ENCODE peak calls at places on chromosomes 4 and X, in five cellular contexts. W is fibroblast of lung, U is Karpas-422, B is H1, O is OCI-LY7. P is an unnamed sample.

GRCh38 chr4:33262809-33263208 is 2542.6 kb downstream of the PCDH7 start:
- DNase-seq in O (no peak), U (no peak), W (peak; percentile 82), B (no peak), P (no peak)

GRCh38 chr4:47065099-47065498 is 33.7 kb downstream of the GABRB1 start:
- DNase-seq in B (no peak), O (no peak), U (no peak), W (peak; percentile 76), P (no peak)

GRCh38 chrX:13826770-13827169 is 9.9 kb upstream of the GPM6B start:
- DNase-seq in B (no peak), W (no peak), O (no peak), U (no peak), P (no peak)

GRCh38 chrX:43876680-43877079 is 5.6 kb downstream of the MAOB start:
- DNase-seq in B (no peak), O (no peak), U (no peak), W (no peak), P (no peak)

GRCh38 chr4:86685401-86685800 is 91.3 kb downstream of the PTPN13 start:
- DNase-seq in U (no peak), B (no peak), O (no peak), W (peak; percentile 6), P (no peak)

GRCh38 chrX:150062292-150063137 is 124.2 kb upstream of the EOLA2 start:
- DNase-seq in U (no peak), O (no peak), W (peak; percentile 59), B (no peak), P (no peak)

GRCh38 chrX:131747173-131747572 is 203.3 kb downstream of the OR13H1 start:
- DNase-seq in O (no peak), U (peak; percentile 95), B (no peak), W (peak; percentile 79), P (no peak)

GRCh38 chr4:40038972-40039371 is 17.7 kb upstream of the N4BP2 start:
- DNase-seq in O (no peak), W (peak; percentile 77), U (no peak), B (no peak), P (no peak)

GRCh38 chrX:132483951-132484350 is 4.9 kb downstream of the MBNL3 start:
- DNase-seq in U (no peak), W (no peak), B (no peak), O (no peak), P (no peak)

GRCh38 chrX:55074851-55075467 is at the start of gene PAGE2B:
- DNase-seq in O (no peak), B (no peak), U (no peak), W (no peak), P (no peak)

GRCh38 chr4:83558693-83559092 is 22.8 kb downstream of the GPAT3 start:
- DNase-seq in U (no peak), O (no peak), W (peak; percentile 67), B (no peak), P (no peak)

GRCh38 chr4:6887591-6888371 is 21.8 kb upstream of the TBC1D14 start:
- DNase-seq in B (no peak), O (no peak), W (no peak), U (no peak), P (no peak)

GRCh38 chr4:8772499-8773123 is 99.0 kb downstream of the HMX1 start:
- DNase-seq in B (no peak), U (no peak), O (no peak), W (no peak), P (no peak)

GRCh38 chr4:4519296-4519898 is 22.5 kb downstream of the STX18 start:
- DNase-seq in O (no peak), U (no peak), W (no peak), B (no peak), P (no peak)

GRCh38 chr4:162921178-162921785 is 245.4 kb downstream of the NAF1 start:
- DNase-seq in O (no peak), W (no peak), U (no peak), B (no peak), P (no peak)

GRCh38 chrX:150475466-150475865 is 93.0 kb upstream of the MTM1 start:
- DNase-seq in W (no peak), O (no peak), B (no peak), U (peak; percentile 89), P (no peak)

GRCh38 chr4:81398379-81398778 is 73.3 kb downstream of the RASGEF1B start:
- DNase-seq in U (no peak), W (no peak), B (no peak), O (no peak), P (no peak)

GRCh38 chrX:143472334-143472938 is 44.8 kb downstream of the SPANXN3 start:
- DNase-seq in U (peak; percentile 28), W (no peak), B (no peak), O (no peak), P (no peak)

GRCh38 chr4:2783790-2784189 is 9.1 kb upstream of the SH3BP2 start:
- DNase-seq in W (no peak), U (no peak), B (no peak), O (no peak), P (no peak)

GRCh38 chr4:53541577-53542206 is 49.6 kb downstream of the LNX1 start:
- DNase-seq in W (peak; percentile 96), O (no peak), U (peak; percentile 53), B (no peak), P (no peak)

GRCh38 chrX:29687687-29688086 is 527.7 kb upstream of the MAGEB2 start:
- DNase-seq in O (no peak), B (no peak), W (peak; percentile 69), U (no peak), P (no peak)

GRCh38 chr4:79181190-79181589 is 144.7 kb downstream of the NAA11 start:
- DNase-seq in U (no peak), B (no peak), O (no peak), W (no peak), P (no peak)

GRCh38 chr4:14167876-14168510 is 540.5 kb upstream of the BOD1L1 start:
- DNase-seq in B (no peak), O (no peak), W (peak; percentile 23), U (no peak), P (no peak)

GRCh38 chrX:103585421-103586313 is at the start of gene TCEAL4:
- DNase-seq in B (no peak), U (peak; percentile 72), O (peak; percentile 49), W (peak; percentile 12), P (peak; percentile 56)

GRCh38 chr4:153514001-153514526 is 47.9 kb downstream of the TMEM131L start:
- DNase-seq in B (no peak), W (peak; percentile 96), O (no peak), U (no peak), P (no peak)

GRCh38 chr4:185435466-185435865 is 9.7 kb upstream of the UFSP2 start:
- DNase-seq in W (no peak), O (no peak), B (no peak), U (no peak), P (no peak)

GRCh38 chr4:113978561-113979156 is 788 bp downstream of the ARSJ start:
- DNase-seq in U (no peak), B (no peak), O (no peak), W (peak; percentile 43), P (no peak)

GRCh38 chrX:78029663-78030062 is 60.2 kb upstream of the PGAM4 start:
- DNase-seq in U (peak; percentile 76), W (peak; percentile 6), B (no peak), O (peak; percentile 45), P (no peak)

GRCh38 chr4:125389713-125390112 is 75.0 kb downstream of the FAT4 start:
- DNase-seq in W (peak; percentile 98), O (no peak), U (no peak), B (no peak), P (no peak)

GRCh38 chr4:137065306-137065705 is 467.0 kb downstream of the PCDH18 start:
- DNase-seq in B (no peak), O (no peak), W (peak; percentile 39), U (no peak), P (no peak)

GRCh38 chr4:160009656-160010493 is 907.0 kb downstream of the RAPGEF2 start:
- DNase-seq in W (no peak), U (no peak), O (no peak), B (no peak), P (no peak)

DNA sequence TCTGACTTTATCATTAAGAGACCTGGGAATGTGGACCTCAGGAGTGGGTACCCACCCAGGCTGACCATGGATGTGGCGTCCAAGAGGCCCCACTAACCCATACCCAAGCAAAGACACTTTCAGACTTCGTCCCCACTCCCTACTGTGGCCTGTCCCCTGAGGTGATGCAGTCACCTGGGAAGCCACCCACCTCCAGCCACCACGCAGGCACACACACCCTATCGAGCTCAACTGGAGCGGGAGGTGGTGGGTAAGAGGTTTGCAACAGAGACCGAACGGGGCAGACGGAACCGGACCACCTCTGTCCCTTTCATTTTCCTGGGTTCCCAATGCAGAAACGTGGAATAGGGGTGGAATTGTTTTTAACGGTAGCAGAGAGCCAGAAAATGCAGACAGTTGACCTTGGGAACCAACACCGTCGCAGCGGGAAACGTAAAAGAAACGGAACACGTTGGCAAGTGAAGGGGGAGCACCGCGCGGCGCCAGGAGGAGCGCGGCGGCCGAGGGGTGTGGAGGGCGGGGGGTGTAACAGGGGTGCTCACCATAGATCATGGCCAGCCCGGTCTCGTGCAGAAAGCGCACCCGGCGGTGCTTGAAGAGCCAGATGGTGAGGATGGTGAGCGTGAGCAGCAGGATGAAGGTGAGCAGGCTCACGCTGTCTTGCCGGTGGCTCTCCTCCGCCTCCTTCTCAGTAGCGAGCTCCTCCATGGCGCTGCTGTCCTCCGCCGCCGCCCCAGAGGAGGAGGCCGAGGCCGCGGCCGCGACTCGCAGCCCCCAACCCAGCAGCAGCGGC is 559 bp downstream of the SLC9A7 start:
- DNase-seq in W (peak; percentile 27), B (no peak), O (peak; percentile 52), U (no peak), P (no peak)
- H3K4me2 ChIP-seq in W (peak overlapping the region; percentile 87), B (peak overlapping the region; percentile 97), O (peak overlapping the region; percentile 87), U (peak overlapping the region; percentile 27), P (peak overlapping the region; percentile 81)

DNA sequence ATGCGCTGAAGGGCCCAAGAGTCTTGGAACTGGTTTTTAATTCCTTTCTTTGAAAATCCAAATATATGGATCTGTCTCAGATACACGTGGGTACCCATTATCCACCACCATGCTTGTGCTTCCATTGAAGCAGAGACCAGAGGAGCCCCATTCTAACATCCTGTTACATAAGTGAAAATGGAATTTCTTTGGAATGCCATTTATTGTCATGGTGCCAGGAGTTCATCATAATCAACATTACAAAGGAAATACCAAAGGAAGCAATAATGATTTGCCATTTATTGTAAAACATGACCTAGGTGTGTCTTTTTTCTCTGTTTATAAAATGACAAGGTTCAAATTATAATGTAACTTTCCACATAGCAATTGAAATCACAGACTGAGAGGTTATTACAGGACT is 61.7 kb downstream of the PALLD start:
- DNase-seq in W (peak; percentile 78), U (no peak), O (no peak), B (no peak), P (no peak)
- H3K4me1 ChIP-seq in W (peaks cover 8% of the 10 kb centered on the region), U (no peaks in the 10 kb centered on the region), O (no peaks in the 10 kb centered on the region), B (no peaks in the 10 kb centered on the region), P (no peaks in the 10 kb centered on the region)

DNA sequence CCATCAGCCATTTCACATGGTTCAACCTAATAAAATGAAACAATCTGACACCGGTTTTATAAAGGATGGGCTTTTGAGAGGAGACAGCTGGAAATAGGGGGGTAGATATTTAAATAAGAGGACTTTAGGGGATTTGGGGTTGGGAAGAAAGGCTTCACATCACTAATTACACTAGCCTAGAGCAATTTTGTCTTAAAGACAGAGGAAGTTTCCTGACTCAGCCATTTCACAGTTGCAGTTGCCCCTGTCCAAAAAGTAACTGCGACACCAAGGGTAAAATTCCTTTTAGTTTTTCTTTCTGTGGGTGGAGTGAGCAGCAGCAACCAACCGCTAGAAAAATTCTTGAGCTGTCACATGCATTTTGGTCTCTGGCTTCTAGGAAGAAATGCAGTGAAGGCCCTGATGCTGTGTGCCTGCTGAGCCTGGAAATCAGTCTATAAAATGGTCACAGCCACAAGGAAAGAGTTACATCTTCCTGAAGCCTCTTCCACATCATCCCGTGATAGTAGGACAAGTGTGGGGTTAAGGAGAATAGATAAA is 233.6 kb downstream of the ZNF674 start:
- DNase-seq in W (peak; percentile 25), B (no peak), O (no peak), U (no peak), P (no peak)
- H3K4me2 ChIP-seq in W (no peak overlapping the region), B (no peak overlapping the region), O (no peak overlapping the region), U (no peak overlapping the region), P (no peak overlapping the region)

GRCh38 chr4:58560736-58561135 is 1450.6 kb upstream of the IGFBP7 start:
- DNase-seq in B (no peak), U (no peak), W (no peak), O (no peak), P (no peak)
- H3K4me1 ChIP-seq in B (no peaks in the 10 kb centered on the region), U (no peaks in the 10 kb centered on the region), W (no peaks in the 10 kb centered on the region), O (no peaks in the 10 kb centered on the region), P (no peaks in the 10 kb centered on the region)